ENCODE peak calls at places on chromosomes 16 and 17, in four cellular contexts. One of them, this sample, is unnamed.

GRCh38 chr16:20385844-20386832 is 18.4 kb downstream of the PDILT start:
- DNase-seq in psoas muscle: peak
- DNase-seq in NCI-H446 treated with DMSO at 0.1 percent for 48 hours: no peak
- DNase-seq in AG04450: peak
- DNase-seq in this sample: no peak

GRCh38 chr16:11737678-11738077 is 5.0 kb downstream of the TXNDC11 start:
- DNase-seq in psoas muscle: no peak
- DNase-seq in NCI-H446 treated with DMSO at 0.1 percent for 48 hours: no peak
- DNase-seq in AG04450: no peak
- DNase-seq in this sample: no peak

GRCh38 chr16:67092227-67092626 is 17.5 kb upstream of the PHAF1 start:
- DNase-seq in psoas muscle: no peak
- DNase-seq in NCI-H446 treated with DMSO at 0.1 percent for 48 hours: no peak
- DNase-seq in AG04450: no peak
- DNase-seq in this sample: no peak

GRCh38 chr16:12390644-12391043 is 413.0 kb downstream of the CPPED1 start:
- DNase-seq in psoas muscle: no peak
- DNase-seq in NCI-H446 treated with DMSO at 0.1 percent for 48 hours: no peak
- DNase-seq in AG04450: no peak
- DNase-seq in this sample: no peak

GRCh38 chr16:3879258-3879886 is 1.1 kb downstream of the CREBBP start:
- DNase-seq in psoas muscle: peak
- DNase-seq in NCI-H446 treated with DMSO at 0.1 percent for 48 hours: no peak
- DNase-seq in AG04450: no peak
- DNase-seq in this sample: no peak

GRCh38 chr16:67942200-67942509 is 1.8 kb downstream of the LCAT start:
- DNase-seq in psoas muscle: no peak
- DNase-seq in NCI-H446 treated with DMSO at 0.1 percent for 48 hours: no peak
- DNase-seq in AG04450: no peak
- DNase-seq in this sample: no peak

GRCh38 chr17:60327870-60328362 is 64.0 kb downstream of the USP32 start:
- DNase-seq in psoas muscle: no peak
- DNase-seq in NCI-H446 treated with DMSO at 0.1 percent for 48 hours: no peak
- DNase-seq in AG04450: no peak
- DNase-seq in this sample: no peak

GRCh38 chr17:80698297-80698696 is 153.7 kb downstream of the RPTOR start:
- DNase-seq in psoas muscle: no peak
- DNase-seq in NCI-H446 treated with DMSO at 0.1 percent for 48 hours: no peak
- DNase-seq in AG04450: no peak
- DNase-seq in this sample: no peak

GRCh38 chr17:79741751-79742588 is 11.2 kb downstream of the ENPP7 start:
- DNase-seq in psoas muscle: peak
- DNase-seq in NCI-H446 treated with DMSO at 0.1 percent for 48 hours: peak
- DNase-seq in AG04450: no peak
- DNase-seq in this sample: no peak

GRCh38 chr17:64236827-64237403 is 26.1 kb downstream of the TEX2 start:
- DNase-seq in psoas muscle: no peak
- DNase-seq in NCI-H446 treated with DMSO at 0.1 percent for 48 hours: no peak
- DNase-seq in AG04450: no peak
- DNase-seq in this sample: no peak

GRCh38 chr17:11925271-11926021 is 71.8 kb downstream of the ZNF18 start:
- DNase-seq in psoas muscle: no peak
- DNase-seq in NCI-H446 treated with DMSO at 0.1 percent for 48 hours: no peak
- DNase-seq in AG04450: no peak
- DNase-seq in this sample: no peak

GRCh38 chr17:75869282-75870141 is 8.9 kb downstream of the TRIM47 start:
- DNase-seq in psoas muscle: peak
- DNase-seq in NCI-H446 treated with DMSO at 0.1 percent for 48 hours: peak
- DNase-seq in AG04450: no peak
- DNase-seq in this sample: no peak

GRCh38 chr16:56332464-56333079 is 92.8 kb downstream of the AMFR start:
- DNase-seq in psoas muscle: peak
- DNase-seq in NCI-H446 treated with DMSO at 0.1 percent for 48 hours: no peak
- DNase-seq in AG04450: no peak
- DNase-seq in this sample: peak

This sample was measured in HS-27A.